ENCODE peak calls at places on chromosomes 7 and 10, in nine cellular contexts. One of them, this sample, is unnamed.
A peak's percentile ranks its signal among the peaks of the same experiment; 100 is the strongest.

GRCh38 chr7:23653942-23654341 is 26.1 kb upstream of the FAM221A start:
- DNase-seq in lower lobe of right lung: no peak
- DNase-seq in sigmoid colon: no peak
- DNase-seq in stomach: no peak
- DNase-seq in lung: no peak
- DNase-seq in heart right ventricle: no peak
- DNase-seq in CD4-positive, alpha-beta T cell: no peak
- DNase-seq in prostate gland: no peak
- DNase-seq in substantia nigra: no peak
- DNase-seq in this sample: no peak

GRCh38 chr7:102273749-102274712 is 12.6 kb upstream of the SH2B2 start:
- DNase-seq in lower lobe of right lung: no peak
- DNase-seq in sigmoid colon: no peak
- DNase-seq in stomach: peak; percentile 59
- DNase-seq in lung: no peak
- DNase-seq in heart right ventricle: no peak
- DNase-seq in CD4-positive, alpha-beta T cell: no peak
- DNase-seq in prostate gland: no peak
- DNase-seq in substantia nigra: no peak
- DNase-seq in this sample: no peak

GRCh38 chr7:4602905-4603842 is 78.9 kb upstream of the FOXK1 start:
- DNase-seq in lower lobe of right lung: no peak
- DNase-seq in sigmoid colon: no peak
- DNase-seq in stomach: peak; percentile 8
- DNase-seq in lung: no peak
- DNase-seq in heart right ventricle: no peak
- DNase-seq in CD4-positive, alpha-beta T cell: no peak
- DNase-seq in prostate gland: no peak
- DNase-seq in substantia nigra: no peak
- DNase-seq in this sample: no peak

GRCh38 chr10:58952747-58953466 is 223.5 kb upstream of the PHYHIPL start:
- DNase-seq in lower lobe of right lung: no peak
- DNase-seq in sigmoid colon: no peak
- DNase-seq in stomach: peak; percentile 46
- DNase-seq in lung: no peak
- DNase-seq in heart right ventricle: peak; percentile 46
- DNase-seq in CD4-positive, alpha-beta T cell: no peak
- DNase-seq in prostate gland: peak; percentile 49
- DNase-seq in substantia nigra: peak; percentile 37
- DNase-seq in this sample: peak; percentile 5

GRCh38 chr10:33315891-33316290 is 18.6 kb downstream of the NRP1 start:
- DNase-seq in lower lobe of right lung: no peak
- DNase-seq in sigmoid colon: no peak
- DNase-seq in stomach: no peak
- DNase-seq in lung: no peak
- DNase-seq in heart right ventricle: no peak
- DNase-seq in CD4-positive, alpha-beta T cell: no peak
- DNase-seq in prostate gland: no peak
- DNase-seq in substantia nigra: no peak
- DNase-seq in this sample: no peak

GRCh38 chr10:110747609-110748464 is 103.7 kb downstream of the RBM20 start:
- DNase-seq in lower lobe of right lung: no peak
- DNase-seq in sigmoid colon: no peak
- DNase-seq in stomach: no peak
- DNase-seq in lung: no peak
- DNase-seq in heart right ventricle: no peak
- DNase-seq in CD4-positive, alpha-beta T cell: no peak
- DNase-seq in prostate gland: no peak
- DNase-seq in substantia nigra: no peak
- DNase-seq in this sample: no peak

GRCh38 chr7:44128721-44129582 is 5.6 kb upstream of the POLD2 start:
- DNase-seq in lower lobe of right lung: no peak
- DNase-seq in sigmoid colon: no peak
- DNase-seq in stomach: no peak
- DNase-seq in lung: no peak
- DNase-seq in heart right ventricle: no peak
- DNase-seq in CD4-positive, alpha-beta T cell: no peak
- DNase-seq in prostate gland: no peak
- DNase-seq in substantia nigra: no peak
- DNase-seq in this sample: no peak

GRCh38 chr10:102670871-102671434 is 26.7 kb downstream of the TRIM8 start:
- DNase-seq in lower lobe of right lung: no peak
- DNase-seq in sigmoid colon: no peak
- DNase-seq in stomach: no peak
- DNase-seq in lung: no peak
- DNase-seq in heart right ventricle: no peak
- DNase-seq in CD4-positive, alpha-beta T cell: no peak
- DNase-seq in prostate gland: no peak
- DNase-seq in substantia nigra: no peak
- DNase-seq in this sample: no peak

GRCh38 chr7:137684776-137685175 is 162.0 kb downstream of the DGKI start:
- DNase-seq in lower lobe of right lung: no peak
- DNase-seq in sigmoid colon: no peak
- DNase-seq in stomach: no peak
- DNase-seq in lung: no peak
- DNase-seq in heart right ventricle: no peak
- DNase-seq in CD4-positive, alpha-beta T cell: no peak
- DNase-seq in prostate gland: no peak
- DNase-seq in substantia nigra: no peak
- DNase-seq in this sample: no peak

GRCh38 chr7:91949221-91950009 is 8.8 kb downstream of the AKAP9 start:
- DNase-seq in lower lobe of right lung: no peak
- DNase-seq in sigmoid colon: no peak
- DNase-seq in stomach: no peak
- DNase-seq in lung: no peak
- DNase-seq in heart right ventricle: no peak
- DNase-seq in CD4-positive, alpha-beta T cell: no peak
- DNase-seq in prostate gland: no peak
- DNase-seq in substantia nigra: no peak
- DNase-seq in this sample: no peak

GRCh38 chr7:54915870-54916598 is 102.8 kb upstream of the EGFR start:
- DNase-seq in lower lobe of right lung: no peak
- DNase-seq in sigmoid colon: no peak
- DNase-seq in stomach: no peak
- DNase-seq in lung: no peak
- DNase-seq in heart right ventricle: no peak
- DNase-seq in CD4-positive, alpha-beta T cell: no peak
- DNase-seq in prostate gland: no peak
- DNase-seq in substantia nigra: no peak
- DNase-seq in this sample: no peak

GRCh38 chr10:109894516-109894915 is 28.8 kb downstream of the XPNPEP1 start:
- DNase-seq in lower lobe of right lung: peak; percentile 52
- DNase-seq in sigmoid colon: peak; percentile 92
- DNase-seq in stomach: peak; percentile 61
- DNase-seq in lung: peak; percentile 40
- DNase-seq in heart right ventricle: peak; percentile 81
- DNase-seq in CD4-positive, alpha-beta T cell: no peak
- DNase-seq in prostate gland: peak; percentile 76
- DNase-seq in substantia nigra: peak; percentile 16
- DNase-seq in this sample: peak; percentile 35

GRCh38 chr7:109939207-109939606 is 1151.7 kb upstream of the LRRN3 start:
- DNase-seq in lower lobe of right lung: no peak
- DNase-seq in sigmoid colon: no peak
- DNase-seq in stomach: no peak
- DNase-seq in lung: no peak
- DNase-seq in heart right ventricle: no peak
- DNase-seq in CD4-positive, alpha-beta T cell: no peak
- DNase-seq in prostate gland: no peak
- DNase-seq in substantia nigra: no peak
- DNase-seq in this sample: no peak

GRCh38 chr7:134527979-134528371 is 608 bp downstream of the AKR1B10 start:
- DNase-seq in lower lobe of right lung: no peak
- DNase-seq in sigmoid colon: no peak
- DNase-seq in stomach: no peak
- DNase-seq in lung: no peak
- DNase-seq in heart right ventricle: no peak
- DNase-seq in CD4-positive, alpha-beta T cell: no peak
- DNase-seq in prostate gland: no peak
- DNase-seq in substantia nigra: no peak
- DNase-seq in this sample: no peak

DNA sequence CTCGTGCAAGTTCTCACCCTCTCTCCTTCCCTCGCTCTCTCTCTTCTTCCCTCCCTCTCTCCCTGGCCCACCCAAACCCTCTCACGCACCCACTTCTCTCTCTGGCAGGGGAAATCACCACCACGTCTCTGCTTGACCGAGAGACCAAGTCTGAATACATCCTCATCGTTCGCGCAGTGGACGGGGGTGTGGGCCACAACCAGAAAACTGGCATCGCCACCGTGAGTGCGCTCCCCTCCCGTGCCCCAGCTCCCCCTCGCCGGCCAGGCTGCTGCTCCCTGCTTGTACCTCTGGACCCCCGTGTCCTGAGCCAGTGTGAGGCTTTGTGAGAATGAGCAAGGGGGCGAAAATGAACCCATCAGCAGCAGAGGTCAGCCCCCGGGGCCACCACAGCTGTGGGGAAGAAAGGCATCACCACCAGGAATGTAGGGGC is 25.5 kb downstream of the C10orf105 start:
- DNase-seq in lower lobe of right lung: no peak
- DNase-seq in sigmoid colon: no peak
- DNase-seq in stomach: no peak
- DNase-seq in lung: no peak
- DNase-seq in heart right ventricle: no peak
- DNase-seq in CD4-positive, alpha-beta T cell: no peak
- DNase-seq in prostate gland: no peak
- DNase-seq in substantia nigra: no peak
- DNase-seq in this sample: no peak
- H3K27ac ChIP-seq in lower lobe of right lung: peak overlapping the region; percentile 75
- H3K27ac ChIP-seq in sigmoid colon: peak overlapping the region; percentile 26
- H3K27ac ChIP-seq in stomach: peak overlapping the region; percentile 35
- H3K27ac ChIP-seq in lung: peak overlapping the region; percentile 47
- H3K27ac ChIP-seq in heart right ventricle: peak overlapping the region; percentile 88
- H3K27ac ChIP-seq in CD4-positive, alpha-beta T cell: no peak overlapping the region
- H3K27ac ChIP-seq in prostate gland: no peak overlapping the region
- H3K27ac ChIP-seq in substantia nigra: no peak overlapping the region
- H3K27ac ChIP-seq in this sample: peak overlapping the region; percentile 53

DNA sequence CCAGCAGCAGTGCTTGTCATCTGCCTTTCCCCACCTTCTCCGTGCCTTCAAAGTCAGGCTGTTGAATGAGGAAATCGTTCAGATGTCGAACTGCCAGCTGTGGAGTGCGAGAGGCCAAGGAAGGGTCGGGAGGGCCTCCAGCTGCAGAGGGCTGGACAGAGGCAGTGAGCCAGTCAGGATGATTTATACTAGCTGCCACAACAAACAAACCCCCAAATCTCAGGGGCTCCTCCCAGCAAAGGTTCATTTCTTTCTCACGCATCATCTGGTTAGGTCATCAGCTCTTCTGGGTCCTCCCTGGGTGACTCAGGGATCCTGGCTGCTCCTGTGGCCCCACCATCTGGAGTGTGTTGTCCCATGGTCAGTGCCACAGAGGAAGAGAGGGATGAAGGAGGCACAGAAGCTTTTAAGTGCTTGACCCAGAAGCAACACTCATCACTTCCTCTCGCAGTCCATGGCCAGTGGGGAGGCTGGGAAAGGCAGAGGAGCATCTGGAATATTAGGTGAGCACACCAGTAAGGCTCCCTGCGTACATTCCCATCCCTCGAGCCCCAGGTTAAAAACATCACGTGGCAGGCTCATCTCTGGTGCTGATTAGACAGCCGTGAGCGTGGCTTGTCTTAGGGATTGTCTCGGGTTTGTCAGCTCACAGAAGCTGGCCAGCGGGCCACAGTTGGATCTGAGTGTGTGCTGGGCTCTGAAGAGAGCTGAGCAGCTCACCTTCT is 140.7 kb downstream of the RGS10 start:
- DNase-seq in lower lobe of right lung: peak; percentile 43
- DNase-seq in sigmoid colon: peak; percentile 92
- DNase-seq in stomach: peak; percentile 50
- DNase-seq in lung: peak; percentile 36
- DNase-seq in heart right ventricle: peak; percentile 82
- DNase-seq in CD4-positive, alpha-beta T cell: no peak
- DNase-seq in prostate gland: no peak
- DNase-seq in substantia nigra: no peak
- DNase-seq in this sample: no peak
- H3K27ac ChIP-seq in lower lobe of right lung: peak overlapping the region; percentile 66
- H3K27ac ChIP-seq in sigmoid colon: no peak overlapping the region
- H3K27ac ChIP-seq in stomach: peak overlapping the region; percentile 77
- H3K27ac ChIP-seq in lung: peak overlapping the region; percentile 7
- H3K27ac ChIP-seq in heart right ventricle: peak overlapping the region; percentile 75
- H3K27ac ChIP-seq in CD4-positive, alpha-beta T cell: no peak overlapping the region
- H3K27ac ChIP-seq in prostate gland: no peak overlapping the region
- H3K27ac ChIP-seq in substantia nigra: no peak overlapping the region
- H3K27ac ChIP-seq in this sample: no peak overlapping the region

DNA sequence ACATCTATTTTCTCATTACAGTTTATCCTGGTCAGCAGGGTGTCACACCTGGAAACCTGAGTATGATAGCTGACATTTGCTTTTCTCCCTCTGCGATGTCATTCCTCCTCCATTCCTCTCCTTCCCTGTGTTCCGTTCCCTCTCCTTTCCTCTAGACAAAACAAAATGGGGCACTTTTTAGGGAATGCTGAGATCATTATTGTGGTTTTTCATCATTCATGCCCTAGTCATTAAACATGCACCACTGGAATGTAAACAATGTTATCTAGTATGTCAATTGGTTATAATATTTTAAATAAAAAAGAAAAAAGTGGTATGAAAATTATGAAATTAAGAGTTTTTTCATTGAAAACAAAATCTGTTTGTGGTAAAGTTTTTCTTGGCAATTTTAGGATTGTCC is 132.6 kb downstream of the MAPK8 start:
- DNase-seq in lower lobe of right lung: no peak
- DNase-seq in sigmoid colon: no peak
- DNase-seq in stomach: no peak
- DNase-seq in lung: no peak
- DNase-seq in heart right ventricle: no peak
- DNase-seq in CD4-positive, alpha-beta T cell: no peak
- DNase-seq in prostate gland: no peak
- DNase-seq in substantia nigra: no peak
- DNase-seq in this sample: no peak
- H3K27ac ChIP-seq in lower lobe of right lung: no peak overlapping the region
- H3K27ac ChIP-seq in sigmoid colon: no peak overlapping the region
- H3K27ac ChIP-seq in stomach: no peak overlapping the region
- H3K27ac ChIP-seq in lung: no peak overlapping the region
- H3K27ac ChIP-seq in heart right ventricle: no peak overlapping the region
- H3K27ac ChIP-seq in CD4-positive, alpha-beta T cell: no peak overlapping the region
- H3K27ac ChIP-seq in prostate gland: no peak overlapping the region
- H3K27ac ChIP-seq in substantia nigra: no peak overlapping the region
- H3K27ac ChIP-seq in this sample: no peak overlapping the region

DNA sequence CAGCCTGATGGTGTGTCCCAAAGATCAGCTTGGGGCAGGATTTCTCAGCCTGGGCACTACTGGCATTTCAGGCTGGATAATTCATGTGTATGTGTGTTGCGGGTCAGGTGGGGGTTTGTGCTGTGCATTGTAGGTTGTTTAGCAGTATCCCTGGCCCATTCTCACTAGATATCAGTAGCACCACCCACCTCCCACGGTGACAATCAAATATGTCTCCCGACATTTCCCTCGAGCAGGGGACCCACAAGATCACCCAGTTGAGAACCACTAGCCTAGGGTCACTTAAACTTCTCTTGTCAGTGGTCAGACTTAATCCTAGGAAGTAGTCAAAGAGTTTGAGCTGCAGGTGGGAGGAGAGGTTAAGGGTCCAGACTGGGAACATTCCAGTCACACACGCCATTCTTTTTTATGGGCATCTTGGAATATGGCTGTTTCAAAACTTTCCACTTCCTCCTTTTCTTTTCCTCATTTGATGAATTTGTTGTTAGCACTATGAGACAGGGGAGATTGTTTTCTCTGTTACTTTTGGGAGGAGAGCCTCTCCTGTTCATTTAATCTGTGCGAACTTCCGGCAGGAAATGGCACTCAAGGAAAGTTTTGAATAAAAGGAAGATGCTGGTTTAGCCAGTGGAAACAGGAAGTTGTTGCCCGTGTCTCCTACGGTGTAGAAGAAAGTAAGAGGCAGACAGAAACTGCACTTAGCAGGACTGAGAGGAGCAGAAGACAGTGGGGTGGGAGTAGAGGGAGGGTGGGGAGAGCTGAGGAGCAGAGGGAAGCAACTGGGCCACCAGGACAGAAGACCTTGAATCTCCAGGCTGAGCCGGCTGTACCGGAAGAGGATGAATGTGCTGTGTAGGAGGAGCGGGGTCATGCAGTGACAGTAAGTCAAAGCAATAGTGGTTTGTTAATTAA is 17.6 kb upstream of the EXOC6 start:
- DNase-seq in lower lobe of right lung: no peak
- DNase-seq in sigmoid colon: no peak
- DNase-seq in stomach: no peak
- DNase-seq in lung: no peak
- DNase-seq in heart right ventricle: peak; percentile 9
- DNase-seq in CD4-positive, alpha-beta T cell: peak; percentile 4
- DNase-seq in prostate gland: no peak
- DNase-seq in substantia nigra: no peak
- DNase-seq in this sample: no peak
- H3K27ac ChIP-seq in lower lobe of right lung: peak overlapping the region; percentile 57
- H3K27ac ChIP-seq in sigmoid colon: no peak overlapping the region
- H3K27ac ChIP-seq in stomach: no peak overlapping the region
- H3K27ac ChIP-seq in lung: no peak overlapping the region
- H3K27ac ChIP-seq in heart right ventricle: peak overlapping the region; percentile 61
- H3K27ac ChIP-seq in CD4-positive, alpha-beta T cell: no peak overlapping the region
- H3K27ac ChIP-seq in prostate gland: no peak overlapping the region
- H3K27ac ChIP-seq in substantia nigra: no peak overlapping the region
- H3K27ac ChIP-seq in this sample: no peak overlapping the region